ENCODE peak calls at places on chromosomes 1 and 21, in six cellular contexts. P, X, M, H, F and C are unnamed samples.

GRCh38 chr1:43783671-43784205 is 76.4 kb downstream of the ST3GAL3 start:
- DNase-seq in P (no peak), X (no peak), M (no peak), H (no peak), F (peak; percentile 43), C (no peak)

GRCh38 chr1:6917067-6917466 is 131.8 kb downstream of the CAMTA1 start:
- DNase-seq in P (no peak), X (no peak), M (no peak), H (no peak), F (no peak), C (no peak)

GRCh38 chr1:202349263-202349928 is 897 bp downstream of the PPP1R12B start:
- DNase-seq in P (no peak), X (no peak), M (no peak), H (peak; percentile 55), F (peak; percentile 46), C (no peak)

GRCh38 chr1:89659322-89660061 is 26.6 kb downstream of the LRRC8C start:
- DNase-seq in P (no peak), X (no peak), M (no peak), H (no peak), F (no peak), C (no peak)

GRCh38 chr1:44819257-44819593 is 10.9 kb downstream of the BTBD19 start:
- DNase-seq in P (no peak), X (no peak), M (no peak), H (no peak), F (no peak), C (no peak)

GRCh38 chr1:37727186-37727585 is 34.9 kb downstream of the CDCA8 start:
- DNase-seq in P (no peak), X (no peak), M (no peak), H (no peak), F (no peak), C (no peak)

GRCh38 chr21:37338671-37339526 is 27.7 kb upstream of the DYRK1A start:
- DNase-seq in P (no peak), X (no peak), M (no peak), H (peak; percentile 93), F (no peak), C (no peak)

GRCh38 chr1:8554956-8555534 is 237.1 kb downstream of the SLC45A1 start:
- DNase-seq in P (no peak), X (no peak), M (no peak), H (peak; percentile 73), F (no peak), C (no peak)

GRCh38 chr1:84855168-84855567 is 37.8 kb downstream of the LPAR3 start:
- DNase-seq in P (no peak), X (no peak), M (no peak), H (no peak), F (no peak), C (no peak)

GRCh38 chr21:45026833-45027232 is 47.5 kb upstream of the ADARB1 start:
- DNase-seq in P (no peak), X (no peak), M (no peak), H (no peak), F (no peak), C (no peak)

GRCh38 chr1:84365225-84366221 is 32.8 kb upstream of the DNASE2B start:
- DNase-seq in P (no peak), X (no peak), M (no peak), H (peak; percentile 74), F (no peak), C (no peak)

GRCh38 chr1:8211620-8212442 is 106.1 kb upstream of the SLC45A1 start:
- DNase-seq in P (no peak), X (no peak), M (no peak), H (peak; percentile 50), F (no peak), C (no peak)

GRCh38 chr1:22889213-22889827 is 83.3 kb downstream of the LACTBL1 start:
- DNase-seq in P (no peak), X (no peak), M (peak; percentile 33), H (no peak), F (peak; percentile 41), C (no peak)

GRCh38 chr1:1434131-1434811 is 1.2 kb upstream of the VWA1 start:
- DNase-seq in P (no peak), X (no peak), M (no peak), H (no peak), F (no peak), C (no peak)

GRCh38 chr1:206766251-206766856 is 4.2 kb upstream of the IL19 start:
- DNase-seq in P (peak; percentile 35), X (no peak), M (no peak), H (peak; percentile 42), F (peak; percentile 89), C (peak; percentile 85)

GRCh38 chr1:109716570-109717090 is 4.6 kb downstream of the GSTM5 start:
- DNase-seq in P (no peak), X (no peak), M (no peak), H (no peak), F (no peak), C (no peak)

GRCh38 chr1:168842916-168843315 is 113.9 kb upstream of the DPT start:
- DNase-seq in P (no peak), X (no peak), M (no peak), H (no peak), F (no peak), C (no peak)

GRCh38 chr1:151340870-151341754 is 5.9 kb downstream of the RFX5 start:
- DNase-seq in P (peak; percentile 10), X (no peak), M (no peak), H (peak; percentile 62), F (peak; percentile 76), C (peak; percentile 61)

GRCh38 chr1:54825696-54826095 is 24.6 kb upstream of the TTC22 start:
- DNase-seq in P (no peak), X (no peak), M (no peak), H (no peak), F (no peak), C (no peak)

GRCh38 chr1:107687846-107688753 is 276.9 kb downstream of the VAV3 start:
- DNase-seq in P (no peak), X (no peak), M (no peak), H (no peak), F (no peak), C (no peak)

GRCh38 chr1:32753532-32754281 is 51.1 kb upstream of the SYNC start:
- DNase-seq in P (peak; percentile 21), X (no peak), M (peak; percentile 68), H (peak; percentile 72), F (peak; percentile 39), C (peak; percentile 73)

GRCh38 chr21:45847870-45848269 is 133.7 kb upstream of the COL6A1 start:
- DNase-seq in P (no peak), X (no peak), M (peak; percentile 33), H (no peak), F (no peak), C (no peak)

GRCh38 chr1:72111662-72112061 is 170.7 kb downstream of the NEGR1 start:
- DNase-seq in P (no peak), X (no peak), M (no peak), H (no peak), F (no peak), C (no peak)